ENCODE peak calls at places on chromosomes 4 and X, in nine cellular contexts. P is nephron progenitor cell, D is keratinocyte, Y is epithelial cell of esophagus, J is bronchial epithelial cell, E is neural progenitor cell, V is fibroblast of lung, Z is lower leg skin, A is choroid plexus epithelial cell. S is an unnamed sample.

GRCh38 chr4:103994059-103994458 is 274.3 kb upstream of the TACR3 start:
- DNase-seq in P (no peak), D (no peak), Y (peak), J (peak), E (peak), V (peak), Z (no peak), A (peak), S (no peak)

GRCh38 chr4:105457997-105458396 is 15.9 kb downstream of the PPA2 start:
- DNase-seq in P (no peak), D (no peak), Y (no peak), J (no peak), E (no peak), V (peak), Z (no peak), A (peak), S (no peak)

GRCh38 chr4:145283909-145284308 is 103.5 kb upstream of the OTUD4 start:
- DNase-seq in P (no peak), D (no peak), Y (no peak), J (no peak), E (no peak), V (no peak), Z (no peak), A (no peak), S (no peak)

GRCh38 chrX:133468081-133468480 is 52.8 kb upstream of the GPC4 start:
- DNase-seq in P (no peak), D (no peak), Y (no peak), J (no peak), E (no peak), V (no peak), Z (no peak), A (no peak), S (no peak)

GRCh38 chrX:110219920-110220319 is 98.0 kb downstream of the AMMECR1 start:
- DNase-seq in P (no peak), D (no peak), Y (peak), J (peak), E (no peak), V (peak), Z (no peak), A (peak), S (no peak)

GRCh38 chrX:45445745-45446412 is 245.2 kb upstream of the DIPK2B start:
- DNase-seq in P (no peak), D (peak), Y (peak), J (peak), E (no peak), V (peak), Z (no peak), A (peak), S (no peak)

GRCh38 chr4:163540977-163541376 is 46.5 kb downstream of the TMA16 start:
- DNase-seq in P (no peak), D (peak), Y (peak), J (peak), E (no peak), V (peak), Z (no peak), A (peak), S (no peak)

GRCh38 chr4:33837043-33837442 is 2407.3 kb downstream of the ARAP2 start:
- DNase-seq in P (no peak), D (no peak), Y (peak), J (peak), E (no peak), V (peak), Z (no peak), A (peak), S (no peak)

GRCh38 chr4:58061967-58062366 is 951.8 kb upstream of the IGFBP7 start:
- DNase-seq in P (no peak), D (no peak), Y (peak), J (no peak), E (peak), V (no peak), Z (no peak), A (no peak), S (no peak)

GRCh38 chr4:103008875-103009729 is 10.4 kb downstream of the SLC9B1 start:
- DNase-seq in P (no peak), D (no peak), Y (peak), J (peak), E (peak), V (peak), Z (no peak), A (peak), S (no peak)

GRCh38 chrX:148947399-148948025 is 447.1 kb downstream of the AFF2 start:
- DNase-seq in P (no peak), D (no peak), Y (no peak), J (no peak), E (no peak), V (peak), Z (no peak), A (peak), S (no peak)
- TF ChIP-seq CTCF in P (no peak), D (no peak), Y (no peak), J (no peak), E (peak), V (peak), Z (no peak), A (peak), S (no peak)

GRCh38 chr4:43709443-43709842 is 739.2 kb downstream of the KCTD8 start:
- DNase-seq in P (no peak), D (no peak), Y (no peak), J (peak), E (no peak), V (no peak), Z (no peak), A (no peak), S (no peak)
- TF ChIP-seq CTCF in P (no peak), D (no peak), Y (peak), J (no peak), E (peak), V (no peak), Z (no peak), A (no peak), S (no peak)

GRCh38 chrX:80430826-80431501 is 10.7 kb downstream of the TENT5D start:
- DNase-seq in P (no peak), D (no peak), Y (peak), J (no peak), E (peak), V (no peak), Z (no peak), A (no peak), S (no peak)
- TF ChIP-seq CTCF in P (no peak), D (no peak), Y (no peak), J (no peak), E (peak), V (no peak), Z (no peak), A (no peak), S (no peak)

DNA sequence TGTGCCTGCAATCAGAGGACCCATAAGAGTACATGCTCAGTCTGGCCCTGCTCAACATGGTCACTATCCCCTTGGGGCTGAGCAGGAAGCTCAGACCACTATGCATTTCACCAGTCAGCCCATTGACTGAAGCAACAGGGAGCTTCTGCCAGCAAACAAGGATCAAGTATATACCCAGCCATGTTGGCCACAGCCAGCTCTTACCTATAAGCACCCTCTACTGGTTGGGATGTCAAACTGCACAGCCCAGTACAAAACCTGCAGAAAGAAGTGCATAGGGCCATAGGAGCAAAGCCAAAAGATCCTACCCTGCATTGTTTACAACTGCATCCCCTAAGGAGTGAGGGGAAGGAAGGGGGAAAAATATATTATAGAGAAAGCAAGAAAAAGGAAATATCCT is 214.4 kb upstream of the CPEB2 start:
- DNase-seq in P (no peak), D (no peak), Y (peak), J (peak), E (no peak), V (peak), Z (no peak), A (peak), S (no peak)
- TF ChIP-seq CTCF in P (peak), D (peak), Y (peak), J (peak), E (peak), V (peak), Z (no peak), A (peak), S (peak)

GRCh38 chrX:13938766-13939530 is 90.7 kb downstream of the GEMIN8 start:
- DNase-seq in P (no peak), D (no peak), Y (peak), J (no peak), E (peak), V (no peak), Z (no peak), A (no peak), S (no peak)
- TF ChIP-seq CTCF in P (no peak), D (no peak), Y (no peak), J (no peak), E (no peak), V (no peak), Z (no peak), A (no peak), S (no peak)

GRCh38 chr4:8112036-8112576 is 46.5 kb downstream of the ABLIM2 start:
- DNase-seq in P (no peak), D (no peak), Y (no peak), J (no peak), E (no peak), V (no peak), Z (no peak), A (no peak), S (no peak)

GRCh38 chr4:8108261-8108660 is 50.4 kb downstream of the ABLIM2 start:
- DNase-seq in P (no peak), D (no peak), Y (no peak), J (no peak), E (no peak), V (no peak), Z (no peak), A (no peak), S (no peak)

GRCh38 chr4:8109406-8110065 is 49.1 kb downstream of the ABLIM2 start:
- DNase-seq in P (no peak), D (no peak), Y (no peak), J (no peak), E (no peak), V (no peak), Z (no peak), A (no peak), S (no peak)

GRCh38 chr4:8108991-8109390 is 49.6 kb downstream of the ABLIM2 start:
- DNase-seq in P (no peak), D (no peak), Y (no peak), J (no peak), E (no peak), V (no peak), Z (no peak), A (no peak), S (no peak)

DNA sequence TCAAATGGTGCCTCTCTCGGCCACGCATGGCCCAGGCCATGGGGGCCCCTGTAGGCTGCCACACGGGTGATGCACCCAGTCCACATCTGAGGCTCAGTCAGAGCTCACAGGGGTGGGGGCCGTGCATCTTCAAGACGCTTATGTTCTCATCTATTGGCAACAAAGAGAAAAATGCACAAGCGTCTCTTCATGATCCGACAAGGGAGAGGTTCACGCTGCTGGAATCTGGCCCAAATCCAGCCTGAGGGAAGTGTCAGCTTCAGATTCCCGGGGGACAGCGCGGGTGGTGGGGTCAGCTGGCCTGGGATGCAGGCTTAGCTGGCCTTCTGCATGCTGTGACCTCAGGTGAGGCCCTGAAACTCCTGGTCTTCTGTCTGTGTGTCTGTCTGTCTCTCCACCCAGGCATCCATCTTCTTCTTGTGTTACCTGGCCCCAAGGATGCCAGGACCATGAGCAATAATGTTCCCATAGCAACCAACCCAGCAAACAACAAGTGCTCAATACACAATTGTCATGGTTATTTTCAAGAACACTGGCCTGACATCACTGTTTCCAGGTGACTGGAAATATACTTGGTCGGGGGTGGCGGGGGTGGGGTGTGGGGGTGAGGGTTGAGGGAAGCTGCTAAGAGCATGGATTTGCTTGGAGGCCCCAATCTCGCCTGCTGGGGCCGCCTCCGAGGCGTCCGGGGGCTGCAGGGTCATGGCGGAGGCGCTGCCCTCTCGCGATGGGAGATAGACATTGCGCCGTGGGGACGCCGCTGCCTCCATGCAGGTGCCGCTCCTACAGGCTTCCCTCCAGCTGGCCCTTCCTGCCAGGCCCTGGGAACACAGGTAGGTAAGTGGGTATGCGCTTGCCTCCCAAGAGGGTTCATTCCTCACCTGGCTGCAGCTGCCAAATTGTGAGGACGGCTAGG is 48.3 kb downstream of the ABLIM2 start:
- DNase-seq in P (peak), D (peak), Y (peak), J (peak), E (peak), V (no peak), Z (no peak), A (peak), S (peak)
- TF ChIP-seq CTCF in P (peak), D (no peak), Y (no peak), J (peak), E (peak), V (no peak), Z (no peak), A (peak), S (peak)

GRCh38 chr4:15894923-15895411 is 43.6 kb downstream of the FGFBP1 start:
- DNase-seq in P (no peak), D (no peak), Y (peak), J (peak), E (no peak), V (no peak), Z (no peak), A (peak), S (no peak)
- TF ChIP-seq CTCF in P (no peak), D (no peak), Y (no peak), J (no peak), E (no peak), V (no peak), Z (no peak), A (no peak), S (no peak)

GRCh38 chrX:136555694-136556093 is 23.7 kb downstream of the VGLL1 start:
- DNase-seq in P (no peak), D (no peak), Y (no peak), J (no peak), E (no peak), V (peak), Z (no peak), A (no peak), S (no peak)
- TF ChIP-seq CTCF in P (no peak), D (no peak), Y (no peak), J (no peak), E (no peak), V (no peak), Z (no peak), A (no peak), S (no peak)

DNA sequence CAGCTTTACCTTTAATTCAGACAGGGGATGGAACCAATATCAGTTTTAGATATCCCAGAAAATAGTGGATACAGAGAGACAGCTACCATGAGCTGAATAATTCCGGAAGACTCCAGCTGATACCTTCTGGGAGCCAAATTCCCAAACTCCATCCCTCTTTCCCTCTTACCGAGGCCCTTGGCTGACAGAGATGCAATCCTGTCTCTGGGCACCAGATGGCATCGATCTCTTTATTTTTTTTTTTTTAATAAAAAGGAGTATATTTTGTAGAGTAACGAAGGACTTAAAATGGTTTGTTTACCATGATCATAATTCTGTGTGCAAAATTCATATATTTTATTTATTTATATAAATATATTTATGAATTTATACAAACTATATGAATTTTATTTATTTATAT is 31.0 kb downstream of the RAB40A start:
- DNase-seq in P (no peak), D (no peak), Y (peak), J (no peak), E (peak), V (peak), Z (no peak), A (no peak), S (no peak)
- TF ChIP-seq CTCF in P (peak), D (peak), Y (peak), J (peak), E (peak), V (peak), Z (no peak), A (peak), S (peak)